ENCODE peak calls at places on chromosomes 2 and 18, in nine cellular contexts. T is AG08396, M is NCI-H1417 treated with DMSO at 0.1 percent for 48 hours, B is ELF-1, U is endothelial cell, F is NCI-H1048, D is fibroblast of mammary gland, E is SHP77, C is LHCN-M2. Z is an unnamed sample.

GRCh38 chr2:792687-793086 is 115.5 kb upstream of the TMEM18 start:
- DNase-seq in U (no peak), D (no peak), M (no peak), F (no peak), E (no peak), C (no peak), B (no peak), T (no peak), Z (no peak)

GRCh38 chr18:10010611-10011015 is 96.8 kb downstream of the VAPA start:
- DNase-seq in U (no peak), B (peak), F (no peak), E (no peak), M (no peak), T (peak), C (peak), D (peak), Z (peak)

GRCh38 chr2:5077479-5078089 is 614.6 kb upstream of the SOX11 start:
- DNase-seq in M (no peak), U (no peak), D (no peak), B (peak), C (no peak), T (no peak), F (no peak), E (peak), Z (no peak)

GRCh38 chr2:60297296-60298010 is 256.0 kb downstream of the BCL11A start:
- DNase-seq in D (no peak), E (no peak), M (no peak), F (no peak), C (no peak), B (peak), U (no peak), T (no peak), Z (no peak)

GRCh38 chr2:25966531-25967265 is 15.6 kb downstream of the KIF3C start:
- DNase-seq in D (no peak), M (no peak), C (no peak), T (no peak), U (no peak), F (no peak), B (no peak), E (no peak), Z (no peak)

GRCh38 chr2:24317491-24317920 is 42.8 kb downstream of the ITSN2 start:
- DNase-seq in D (no peak), M (no peak), U (no peak), F (no peak), T (no peak), B (no peak), C (peak), E (no peak), Z (no peak)

GRCh38 chr2:103959174-103960125 is 894.5 kb upstream of the POU3F3 start:
- DNase-seq in B (peak), E (peak), C (no peak), D (peak), M (no peak), U (peak), T (no peak), F (no peak), Z (no peak)

GRCh38 chr18:519019-519879 is 18.7 kb upstream of the COLEC12 start:
- DNase-seq in U (no peak), B (no peak), F (no peak), D (peak), M (no peak), T (peak), E (peak), C (peak), Z (peak)

GRCh38 chr2:159150208-159150607 is 136.3 kb downstream of the WDSUB1 start:
- DNase-seq in T (no peak), M (no peak), B (no peak), E (no peak), F (no peak), C (no peak), U (peak), D (peak), Z (no peak)

GRCh38 chr2:149310349-149310748 is 20.0 kb upstream of the LYPD6 start:
- DNase-seq in U (no peak), M (no peak), T (no peak), B (no peak), C (no peak), D (no peak), E (no peak), F (no peak), Z (no peak)

GRCh38 chr2:237306083-237306786 is 107.7 kb downstream of the COL6A3 start:
- DNase-seq in C (no peak), F (no peak), M (no peak), B (no peak), D (peak), E (no peak), T (no peak), U (no peak), Z (no peak)

GRCh38 chr18:45402485-45403056 is 212.7 kb upstream of the SLC14A2 start:
- DNase-seq in F (no peak), C (peak), M (no peak), D (peak), E (no peak), T (no peak), B (no peak), U (no peak), Z (no peak)

GRCh38 chr2:61141151-61141550 is 20.8 kb upstream of the C2orf74 start:
- DNase-seq in C (no peak), D (no peak), B (peak), E (no peak), F (no peak), T (no peak), U (no peak), M (no peak), Z (no peak)

Z was measured in osteoblast.